ENCODE peak calls at places on chromosomes 7 and 10, in ten cellular contexts. E, J, C, A, L, Y, X, H, S and V are unnamed samples.

GRCh38 chr7:109101332-109101731 is 531.7 kb downstream of the DNAJB9 start:
- DNase-seq in A (no peak), Y (no peak), H (no peak), E (no peak), S (no peak), L (no peak), X (no peak), J (no peak), C (no peak), V (no peak)

GRCh38 chr7:138785587-138786437 is 12.0 kb upstream of the TMEM213 start:
- DNase-seq in Y (no peak), H (no peak), J (no peak), A (no peak), C (no peak), S (no peak), X (peak), L (no peak), E (no peak), V (no peak)

GRCh38 chr7:155490697-155491628 is 33.0 kb downstream of the EN2 start:
- DNase-seq in E (no peak), C (peak), H (peak), A (no peak), L (no peak), Y (no peak), X (peak), J (no peak), S (peak), V (no peak)

GRCh38 chr10:94125856-94126255 is 132.1 kb downstream of the PLCE1 start:
- DNase-seq in J (no peak), X (peak), H (no peak), L (peak), Y (no peak), A (no peak), C (no peak), S (no peak), E (no peak), V (no peak)

GRCh38 chr7:70849580-70850235 is 282.2 kb upstream of the GALNT17 start:
- DNase-seq in E (no peak), Y (no peak), C (no peak), S (no peak), A (no peak), X (no peak), J (no peak), L (no peak), H (no peak), V (no peak)

GRCh38 chr10:77820349-77820748 is 106.2 kb downstream of the DLG5 start:
- DNase-seq in J (no peak), C (no peak), S (no peak), E (no peak), L (no peak), A (no peak), X (no peak), Y (no peak), H (peak), V (no peak)

GRCh38 chr10:50566150-50566549 is 57.6 kb downstream of the SGMS1 start:
- DNase-seq in X (no peak), E (peak), S (no peak), Y (no peak), J (no peak), A (no peak), C (no peak), H (no peak), L (no peak), V (no peak)

GRCh38 chr7:123220396-123220795 is 20.6 kb upstream of the SLC13A1 start:
- DNase-seq in Y (no peak), A (no peak), X (no peak), L (peak), H (no peak), J (no peak), S (no peak), C (no peak), E (no peak), V (no peak)

GRCh38 chr10:68647928-68648327 is 73.1 kb upstream of the CCAR1 start:
- DNase-seq in A (no peak), L (peak), Y (no peak), E (no peak), J (no peak), C (no peak), H (no peak), S (no peak), X (peak), V (no peak)

GRCh38 chr10:117546630-117547300 is 4.2 kb downstream of the EMX2 start:
- DNase-seq in L (no peak), C (no peak), Y (no peak), X (no peak), J (no peak), S (no peak), A (no peak), H (no peak), E (no peak), V (no peak)

GRCh38 chr7:42237891-42238531 is 1.0 kb upstream of the GLI3 start:
- DNase-seq in L (peak), J (no peak), S (peak), H (peak), X (peak), E (no peak), A (no peak), C (peak), Y (no peak), V (no peak)

GRCh38 chr10:29804025-29804852 is 169.5 kb upstream of the SVIL start:
- DNase-seq in L (peak), X (peak), S (no peak), A (no peak), J (no peak), Y (no peak), E (no peak), H (no peak), C (no peak), V (no peak)

GRCh38 chr10:20473361-20473760 is 423.8 kb downstream of the NEBL start:
- DNase-seq in A (no peak), X (no peak), Y (no peak), H (no peak), L (no peak), E (no peak), C (no peak), J (no peak), S (no peak), V (no peak)

GRCh38 chr7:100951172-100951571 is 1.8 kb downstream of the MUC3A start:
- DNase-seq in A (no peak), Y (no peak), E (no peak), S (peak), C (peak), J (no peak), H (no peak), X (no peak), L (no peak), V (no peak)

GRCh38 chr7:74033372-74034311 is 5.7 kb downstream of the ELN start:
- DNase-seq in Y (no peak), S (peak), C (peak), H (no peak), X (peak), L (peak), A (no peak), J (no peak), E (no peak), V (no peak)

GRCh38 chr7:70072220-70072619 is 473.9 kb downstream of the AUTS2 start:
- DNase-seq in Y (no peak), E (no peak), A (peak), L (peak), J (no peak), X (peak), H (no peak), C (no peak), S (no peak), V (peak)

GRCh38 chr10:47364911-47365310 is 16.7 kb downstream of the RBP3 start:
- DNase-seq in H (no peak), L (no peak), X (no peak), A (no peak), C (no peak), E (no peak), Y (no peak), S (no peak), J (no peak), V (no peak)

GRCh38 chr7:149355390-149356048 is 93.5 kb downstream of the ZNF783 start:
- DNase-seq in E (no peak), Y (no peak), H (no peak), S (no peak), A (no peak), X (no peak), C (no peak), L (no peak), J (no peak), V (no peak)

GRCh38 chr7:156675721-156676120 is 35.1 kb downstream of the RNF32 start:
- DNase-seq in X (no peak), S (no peak), C (no peak), H (no peak), Y (no peak), L (no peak), A (no peak), J (no peak), E (no peak), V (no peak)

GRCh38 chr7:130481898-130482297 is 10.0 kb upstream of the MEST start:
- DNase-seq in A (no peak), L (no peak), Y (no peak), X (peak), C (no peak), H (peak), S (no peak), E (no peak), J (no peak), V (no peak)

GRCh38 chr10:128274938-128275337 is 148.7 kb upstream of the MKI67 start:
- DNase-seq in J (no peak), S (no peak), X (no peak), C (no peak), Y (no peak), E (no peak), A (no peak), H (no peak), L (no peak), V (no peak)